ENCODE peak calls at places on chromosome 12, in seven cellular contexts. T is AG09319; H is AG10803; X is amniotic epithelial cell; V is astrocyte of the cerebellum; A is hypothalamus; O is CD8-positive, alpha-beta T cell. S is an unnamed sample.

GRCh38 chr12:121005346-121005815 is 10.9 kb downstream of the C12orf43 start:
- DNase-seq in T (no peak), H (peak; percentile 39), X (peak; percentile 56), V (no peak), A (no peak), O (peak; percentile 24), S (no peak)

GRCh38 chr12:91958816-91959215 is 186.8 kb downstream of the BTG1 start:
- DNase-seq in T (no peak), H (peak; percentile 76), X (peak; percentile 82), V (peak; percentile 18), A (no peak), O (no peak), S (peak; percentile 25)

GRCh38 chr12:56206373-56207166 is 15.2 kb downstream of the RNF41 start:
- DNase-seq in T (no peak), H (peak; percentile 52), X (peak; percentile 60), V (peak; percentile 19), A (no peak), O (no peak), S (no peak)

GRCh38 chr12:46472893-46473633 is 100.5 kb upstream of the SLC38A2 start:
- DNase-seq in T (no peak), H (peak; percentile 29), X (peak; percentile 89), V (no peak), A (no peak), O (no peak), S (no peak)

GRCh38 chr12:85688837-85689236 is 147.4 kb downstream of the RASSF9 start:
- DNase-seq in T (no peak), H (no peak), X (peak; percentile 4), V (no peak), A (no peak), O (no peak), S (no peak)

GRCh38 chr12:20601668-20602280 is 93.4 kb upstream of the SLCO1C1 start:
- DNase-seq in T (no peak), H (peak; percentile 65), X (peak; percentile 61), V (peak; percentile 53), A (no peak), O (no peak), S (peak; percentile 14)

GRCh38 chr12:3231399-3231876 is 154.3 kb downstream of the TSPAN9 start:
- DNase-seq in T (no peak), H (no peak), X (no peak), V (no peak), A (no peak), O (no peak), S (no peak)

GRCh38 chr12:111185206-111185888 is 183.5 kb downstream of the PHETA1 start:
- DNase-seq in T (no peak), H (no peak), X (no peak), V (no peak), A (no peak), O (no peak), S (no peak)

GRCh38 chr12:64998327-64999156 is 122.6 kb downstream of the WIF1 start:
- DNase-seq in T (no peak), H (peak; percentile 7), X (no peak), V (no peak), A (no peak), O (no peak), S (no peak)

GRCh38 chr12:43848786-43849185 is 12.9 kb downstream of the TMEM117 start:
- DNase-seq in T (no peak), H (no peak), X (no peak), V (no peak), A (no peak), O (no peak), S (no peak)

GRCh38 chr12:25959069-25959961 is 833 bp downstream of the RASSF8 start:
- DNase-seq in T (peak; percentile 81), H (peak; percentile 92), X (peak; percentile 86), V (peak; percentile 62), A (no peak), O (no peak), S (peak; percentile 71)

GRCh38 chr12:130098301-130099005 is 63.8 kb upstream of the FZD10 start:
- DNase-seq in T (no peak), H (no peak), X (no peak), V (no peak), A (no peak), O (no peak), S (no peak)

GRCh38 chr12:11658796-11659195 is 9.3 kb downstream of the ETV6 start:
- DNase-seq in T (no peak), H (peak; percentile 88), X (peak; percentile 83), V (peak; percentile 55), A (no peak), O (no peak), S (peak; percentile 58)

GRCh38 chr12:8734873-8735381 is 37.1 kb downstream of the RIMKLB start:
- DNase-seq in T (no peak), H (peak; percentile 8), X (peak; percentile 5), V (no peak), A (no peak), O (no peak), S (no peak)

GRCh38 chr12:126424696-126425095 is 1359.5 kb downstream of the AACS start:
- DNase-seq in T (peak; percentile 38), H (no peak), X (no peak), V (peak; percentile 64), A (no peak), O (no peak), S (no peak)

GRCh38 chr12:124819080-124819479 is 44.6 kb downstream of the SCARB1 start:
- DNase-seq in T (no peak), H (no peak), X (no peak), V (no peak), A (no peak), O (no peak), S (no peak)

GRCh38 chr12:107843351-107844311 is 69.1 kb downstream of the ASCL4 start:
- DNase-seq in T (no peak), H (peak; percentile 11), X (no peak), V (no peak), A (no peak), O (no peak), S (no peak)

S was measured in GM04504.